ENCODE peak calls at places on chromosomes 12 and 14, in nine cellular contexts. O is upper lobe of left lung, L is stomach, R is suprapubic skin, M is transverse colon, I is breast epithelium, S is prostate gland, K is HepG2, A is endothelial cell of umbilical vein. X is an unnamed sample. For H3K9me3, the result is how much of the 10 kb centered on the place peaks cover.

GRCh38 chr12:104234926-104235499 is 19.4 kb downstream of the TXNRD1 start:
- DNase-seq in O (no peak), L (no peak), R (no peak), M (no peak), I (no peak), S (no peak), K (no peak), A (no peak), X (no peak)

GRCh38 chr14:96260341-96260821 is 4.4 kb downstream of the BDKRB1 start:
- DNase-seq in O (no peak), L (no peak), R (no peak), M (no peak), I (no peak), S (no peak), K (no peak), A (no peak), X (no peak)

GRCh38 chr12:88633312-88633711 is 53.0 kb upstream of the KITLG start:
- DNase-seq in O (no peak), L (no peak), R (no peak), M (no peak), I (no peak), S (no peak), K (no peak), A (peak), X (no peak)

GRCh38 chr12:75953312-75953906 is 78.2 kb downstream of the PHLDA1 start:
- DNase-seq in O (no peak), L (no peak), R (no peak), M (no peak), I (no peak), S (no peak), K (no peak), A (no peak), X (no peak)

GRCh38 chr14:73789996-73790581 is 61.5 kb upstream of the PTGR2 start:
- DNase-seq in O (peak), L (no peak), R (peak), M (peak), I (no peak), S (peak), K (no peak), A (peak), X (peak)

GRCh38 chr14:93683241-93683640 is 105.0 kb downstream of the PRIMA1 start:
- DNase-seq in O (no peak), L (no peak), R (no peak), M (no peak), I (no peak), S (no peak), K (no peak), A (no peak), X (no peak)

GRCh38 chr14:74509587-74510210 is 16.1 kb downstream of the ISCA2 start:
- DNase-seq in O (no peak), L (no peak), R (peak), M (no peak), I (no peak), S (no peak), K (no peak), A (no peak), X (peak)

GRCh38 chr12:47651368-47652254 is 54.2 kb downstream of the RPAP3 start:
- DNase-seq in O (peak), L (peak), R (no peak), M (peak), I (no peak), S (peak), K (peak), A (peak), X (peak)

GRCh38 chr12:52007982-52008510 is 1.3 kb downstream of the TAMALIN start:
- DNase-seq in O (no peak), L (no peak), R (no peak), M (no peak), I (no peak), S (no peak), K (no peak), A (no peak), X (no peak)

GRCh38 chr12:125403145-125403789 is 338.0 kb downstream of the AACS start:
- DNase-seq in O (no peak), L (no peak), R (no peak), M (no peak), I (no peak), S (no peak), K (peak), A (peak), X (no peak)

GRCh38 chr12:24822121-24822899 is 126.6 kb downstream of the BCAT1 start:
- DNase-seq in O (no peak), L (no peak), R (no peak), M (no peak), I (no peak), S (no peak), K (no peak), A (no peak), X (no peak)

GRCh38 chr14:73223049-73223448 is 14.3 kb upstream of the PAPLN start:
- DNase-seq in O (no peak), L (no peak), R (peak), M (no peak), I (no peak), S (no peak), K (no peak), A (no peak), X (no peak)

GRCh38 chr12:125683748-125684381 is 618.6 kb downstream of the AACS start:
- DNase-seq in O (peak), L (peak), R (no peak), M (peak), I (no peak), S (peak), K (peak), A (no peak), X (no peak)

GRCh38 chr12:116551619-116551951 is 7.6 kb upstream of the MAP1LC3B2 start:
- DNase-seq in O (no peak), L (no peak), R (no peak), M (no peak), I (no peak), S (no peak), K (no peak), A (no peak), X (no peak)

GRCh38 chr14:26984318-26985177 is 386.7 kb upstream of the NOVA1 start:
- DNase-seq in O (peak), L (peak), R (peak), M (peak), I (peak), S (peak), K (peak), A (peak), X (no peak)

GRCh38 chr14:22466520-22466919 is 122.5 kb downstream of the DAD1 start:
- DNase-seq in O (no peak), L (no peak), R (no peak), M (no peak), I (no peak), S (no peak), K (no peak), A (no peak), X (no peak)

GRCh38 chr14:99916091-99916383 is 122.8 kb downstream of the EML1 start:
- DNase-seq in O (no peak), L (no peak), R (no peak), M (no peak), I (no peak), S (no peak), K (peak), A (no peak), X (no peak)

DNA sequence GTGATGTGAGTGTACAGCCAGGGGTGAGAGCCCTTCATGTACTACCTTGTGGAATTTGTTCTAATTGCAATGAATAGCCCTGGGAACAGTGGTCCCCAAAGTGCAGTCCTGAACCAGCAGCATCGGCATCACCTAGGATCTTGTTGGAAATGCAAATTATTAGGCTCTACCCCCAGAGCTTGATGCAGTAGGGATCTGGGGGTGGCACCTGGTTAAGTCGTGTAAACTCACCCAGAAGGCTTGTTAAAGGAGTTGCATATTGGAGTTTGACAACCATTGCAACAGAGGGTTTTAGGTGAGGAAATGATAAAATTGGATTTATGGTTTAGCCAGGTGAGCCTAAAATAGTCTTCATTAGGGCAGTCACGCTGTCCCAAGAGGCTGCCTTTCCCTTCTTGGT is 73.2 kb downstream of the PLEKHG3 start:
- DNase-seq in O (no peak), L (no peak), R (no peak), M (no peak), I (no peak), S (no peak), K (no peak), A (no peak), X (peak)
- TF ChIP-seq POLR2A in O (no peak), L (no peak), R (no peak), M (no peak), I (no peak), S (no peak), K (no peak), A (no peak), X (no peak)

GRCh38 chr14:80987235-80988032 is 32.0 kb downstream of the TSHR start:
- DNase-seq in O (peak), L (peak), R (peak), M (peak), I (peak), S (peak), K (peak), A (peak), X (no peak)
- TF ChIP-seq POLR2AphosphoS5 in O (no peak), L (no peak), R (no peak), M (no peak), I (no peak), S (peak), K (no peak), A (no peak), X (no peak)

DNA sequence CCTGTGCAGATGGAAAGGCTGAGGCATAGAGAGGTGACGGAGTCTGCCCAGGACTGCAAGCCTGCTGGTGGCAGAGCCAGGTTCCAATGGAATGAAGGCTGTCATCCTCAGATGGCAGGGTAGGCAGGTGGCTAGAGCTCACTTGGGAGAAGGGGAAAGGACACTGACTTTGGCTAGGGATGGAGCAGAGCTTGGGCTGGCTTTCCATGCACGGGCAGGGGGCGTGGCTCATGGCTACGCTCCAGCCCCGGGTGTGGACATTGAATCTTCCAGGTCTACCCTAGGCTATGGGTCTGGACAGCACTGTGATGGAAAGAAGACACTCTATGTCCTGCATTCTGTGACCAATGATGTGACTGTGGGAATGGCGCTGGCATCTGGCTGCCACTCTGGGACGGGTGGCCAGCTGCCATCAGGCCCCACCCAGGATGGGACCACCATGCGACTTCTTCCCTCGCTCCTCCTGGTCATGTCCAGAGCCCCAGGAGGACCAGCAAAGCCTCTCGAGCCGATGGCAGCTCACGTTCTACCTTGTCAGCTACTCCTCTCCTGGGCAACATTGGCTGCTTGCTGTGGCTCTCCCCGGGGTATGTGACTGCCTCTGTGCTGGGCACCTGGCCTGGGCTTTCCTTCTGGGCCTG is 398.7 kb downstream of the TMEM121 start:
- DNase-seq in O (no peak), L (no peak), R (peak), M (no peak), I (no peak), S (no peak), K (no peak), A (no peak), X (peak)
- H3K9me3 ChIP-seq in O (under half), L (under half), R (under half), M (under half), I (under half), S (under half), K (under half), A (under half), X (under half)

GRCh38 chr12:122893208-122894151 is 2.4 kb downstream of the VPS37B start:
- DNase-seq in O (peak), L (peak), R (no peak), M (no peak), I (no peak), S (no peak), K (no peak), A (no peak), X (no peak)
- TF ChIP-seq POLR2A in O (no peak), L (no peak), R (no peak), M (peak), I (no peak), S (no peak), K (no peak), A (no peak), X (no peak)

GRCh38 chr12:66398931-66399625 is 96.8 kb downstream of the HELB start:
- DNase-seq in O (no peak), L (no peak), R (no peak), M (no peak), I (no peak), S (no peak), K (no peak), A (peak), X (no peak)
- TF ChIP-seq POLR2AphosphoS5 in O (no peak), L (no peak), R (no peak), M (no peak), I (no peak), S (no peak), K (no peak), A (no peak), X (no peak)

X was measured in spleen.